ENCODE peak calls at places on chromosomes 16 and 17, in seven cellular contexts. K, X, J, C, V, T and S are unnamed samples.

GRCh38 chr16:75073551-75074414 is 42.8 kb downstream of the LDHD start:
- DNase-seq in X (no peak), V (no peak), C (no peak), J (peak), T (no peak), K (no peak), S (no peak)

GRCh38 chr16:55706739-55707487 is 51.1 kb downstream of the SLC6A2 start:
- DNase-seq in K (no peak), V (no peak), C (no peak), T (no peak), J (peak), X (no peak), S (no peak)

GRCh38 chr17:74454197-74455024 is 12.0 kb upstream of the CD300A start:
- DNase-seq in T (peak), V (peak), J (peak), K (no peak), C (no peak), X (no peak), S (peak)

GRCh38 chr16:47777191-47777590 is 316.1 kb downstream of the PHKB start:
- DNase-seq in X (peak), K (no peak), J (no peak), T (peak), V (no peak), C (no peak), S (no peak)

GRCh38 chr17:56833023-56833811 is 503 bp downstream of the C17orf67 start:
- DNase-seq in T (peak), X (peak), C (peak), J (peak), V (peak), K (peak), S (peak)

GRCh38 chr16:82178352-82178751 is 8.3 kb upstream of the MPHOSPH6 start:
- DNase-seq in V (no peak), T (no peak), J (no peak), X (no peak), K (no peak), C (no peak), S (no peak)

GRCh38 chr16:745739-746138 is 4.9 kb upstream of the CIAO3 start:
- DNase-seq in J (peak), C (peak), K (no peak), X (no peak), T (no peak), V (no peak), S (peak)

GRCh38 chr16:56481468-56482112 is 30.2 kb downstream of the OGFOD1 start:
- DNase-seq in X (peak), C (peak), K (no peak), J (no peak), T (peak), V (no peak), S (no peak)

GRCh38 chr16:19879241-19879792 is 5.3 kb downstream of the GPRC5B start:
- DNase-seq in T (no peak), K (no peak), V (no peak), C (peak), X (peak), J (peak), S (no peak)

GRCh38 chr16:10500582-10500981 is 79.8 kb downstream of the EMP2 start:
- DNase-seq in J (no peak), T (no peak), K (no peak), X (no peak), C (no peak), V (no peak), S (no peak)

GRCh38 chr16:56273615-56274014 is 82.3 kb downstream of the GNAO1 start:
- DNase-seq in T (no peak), K (no peak), V (no peak), X (no peak), C (no peak), J (no peak), S (no peak)

GRCh38 chr17:69500911-69501429 is 86.5 kb downstream of the MAP2K6 start:
- DNase-seq in T (no peak), K (no peak), J (no peak), V (no peak), X (no peak), C (no peak), S (no peak)

GRCh38 chr16:2035431-2036199 is 8.9 kb downstream of the NHERF2 start:
- DNase-seq in K (no peak), C (peak), J (no peak), V (no peak), T (peak), X (peak), S (no peak)

GRCh38 chr16:5412721-5413120 is 315.1 kb upstream of the EEF2KMT start:
- DNase-seq in K (no peak), C (peak), X (no peak), T (no peak), J (no peak), V (no peak), S (no peak)

GRCh38 chr16:30004424-30004776 is 6.4 kb downstream of the DOC2A start:
- DNase-seq in K (no peak), C (no peak), X (no peak), T (no peak), J (no peak), V (no peak), S (peak)

GRCh38 chr16:87407511-87408112 is 15.5 kb downstream of the MAP1LC3B start:
- DNase-seq in J (peak), T (peak), X (peak), C (peak), K (no peak), V (no peak), S (peak)

GRCh38 chr16:66677179-66677578 is 19.4 kb downstream of the CMTM4 start:
- DNase-seq in T (no peak), C (no peak), K (no peak), X (no peak), J (no peak), V (no peak), S (no peak)

GRCh38 chr17:6269474-6269873 is 165.4 kb downstream of the AIPL1 start:
- DNase-seq in X (peak), K (no peak), C (peak), J (peak), V (no peak), T (peak), S (no peak)